ENCODE peak calls at places on chromosomes 5 and 9, in four cellular contexts. T is GM12878, V is K562, Z is HepG2. W is an unnamed sample.

GRCh38 chr5:145495741-145496140 is 339.4 kb downstream of the PRELID2 start:
- DNase-seq in Z (peak), V (no peak), T (no peak), W (no peak)

GRCh38 chr5:7467179-7467578 is 71.2 kb downstream of the ADCY2 start:
- DNase-seq in V (no peak), T (no peak), Z (no peak), W (no peak)

GRCh38 chr9:18359335-18359734 is 114.6 kb upstream of the ADAMTSL1 start:
- DNase-seq in T (no peak), Z (no peak), V (no peak), W (no peak)

GRCh38 chr5:180323929-180324632 is 29.1 kb downstream of the GFPT2 start:
- DNase-seq in Z (no peak), T (no peak), V (no peak), W (no peak)

GRCh38 chr5:119340597-119341218 is 15.1 kb upstream of the TNFAIP8 start:
- DNase-seq in V (peak), T (peak), Z (no peak), W (no peak)

GRCh38 chr5:96963267-96963666 is 27.4 kb downstream of the LNPEP start:
- DNase-seq in T (peak), Z (no peak), V (peak), W (no peak)

GRCh38 chr5:39473156-39473779 is 48.5 kb upstream of the DAB2 start:
- DNase-seq in V (no peak), T (no peak), Z (no peak), W (no peak)

GRCh38 chr5:122413722-122414121 is 101.7 kb downstream of the SNCAIP start:
- DNase-seq in T (no peak), Z (no peak), V (no peak), W (no peak)

GRCh38 chr5:95285406-95285761 is 490 bp upstream of the MCTP1 start:
- DNase-seq in V (no peak), Z (no peak), T (no peak), W (no peak)

GRCh38 chr9:89598926-89599325 is 5.9 kb upstream of the GADD45G start:
- DNase-seq in Z (no peak), T (no peak), V (no peak), W (no peak)

GRCh38 chr5:111223086-111223789 is 946 bp upstream of the CAMK4 start:
- DNase-seq in V (no peak), T (no peak), Z (no peak), W (no peak)

GRCh38 chr9:28332648-28333047 is 759.4 kb upstream of the C9orf72 start:
- DNase-seq in Z (no peak), T (no peak), V (no peak), W (no peak)

GRCh38 chr5:134289509-134290113 is 63.7 kb upstream of the PPP2CA start:
- DNase-seq in T (peak), Z (peak), V (peak), W (peak)

GRCh38 chr5:31192442-31192841 is 1.0 kb upstream of the CDH6 start:
- DNase-seq in V (no peak), T (no peak), Z (no peak), W (no peak)

GRCh38 chr9:19049872-19050636 is 827 bp downstream of the RRAGA start:
- DNase-seq in Z (no peak), V (no peak), T (no peak), W (no peak)

GRCh38 chr9:76893395-76893932 is 12.4 kb downstream of the PRUNE2 start:
- DNase-seq in V (no peak), Z (no peak), T (no peak), W (no peak)

GRCh38 chr5:96134886-96135285 is 173.2 kb upstream of the ELL2 start:
- DNase-seq in Z (no peak), V (no peak), T (no peak), W (no peak)

GRCh38 chr5:148760945-148761638 is 65.3 kb upstream of the ADRB2 start:
- DNase-seq in Z (no peak), V (no peak), T (peak), W (no peak)

GRCh38 chr5:149732500-149733128 is 2.5 kb downstream of the PPARGC1B start:
- DNase-seq in T (no peak), Z (peak), V (peak), W (no peak)

GRCh38 chr9:38022995-38023394 is 46.0 kb downstream of the SHB start:
- DNase-seq in Z (no peak), T (no peak), V (no peak), W (no peak)

GRCh38 chr5:119330367-119331183 is 25.2 kb upstream of the TNFAIP8 start:
- DNase-seq in V (peak), T (no peak), Z (no peak), W (no peak)

GRCh38 chr9:132187006-132187760 is 25.3 kb downstream of the NTNG2 start:
- DNase-seq in V (no peak), T (no peak), Z (no peak), W (no peak)

GRCh38 chr5:25713259-25713658 is 1068.5 kb upstream of the CDH10 start:
- DNase-seq in T (peak), V (no peak), Z (no peak), W (peak)

GRCh38 chr5:161751265-161751664 is 65.7 kb downstream of the GABRA6 start:
- DNase-seq in Z (no peak), T (no peak), V (no peak), W (peak)

GRCh38 chr9:133035669-133036068 is 4.9 kb downstream of the GTF3C5 start:
- DNase-seq in Z (no peak), T (no peak), V (no peak), W (no peak)

GRCh38 chr5:143874312-143874711 is 62.4 kb downstream of the HMHB1 start:
- DNase-seq in T (no peak), Z (no peak), V (no peak), W (no peak)

GRCh38 chr5:168648576-168648975 is 69.4 kb upstream of the PANK3 start:
- DNase-seq in V (no peak), Z (no peak), T (no peak), W (no peak)

GRCh38 chr9:111348821-111349271 is 18.8 kb upstream of the OR2K2 start:
- DNase-seq in T (no peak), V (no peak), Z (peak), W (no peak)

GRCh38 chr9:94860678-94861588 is 134.4 kb downstream of the AOPEP start:
- DNase-seq in Z (no peak), V (no peak), T (peak), W (no peak)

GRCh38 chr5:132777209-132778069 is at the start of gene SEPTIN8:
- DNase-seq in V (peak), Z (no peak), T (no peak), W (peak)

GRCh38 chr9:134055981-134056461 is 11.8 kb downstream of the BRD3 start:
- DNase-seq in Z (no peak), V (no peak), T (no peak), W (no peak)

DNA sequence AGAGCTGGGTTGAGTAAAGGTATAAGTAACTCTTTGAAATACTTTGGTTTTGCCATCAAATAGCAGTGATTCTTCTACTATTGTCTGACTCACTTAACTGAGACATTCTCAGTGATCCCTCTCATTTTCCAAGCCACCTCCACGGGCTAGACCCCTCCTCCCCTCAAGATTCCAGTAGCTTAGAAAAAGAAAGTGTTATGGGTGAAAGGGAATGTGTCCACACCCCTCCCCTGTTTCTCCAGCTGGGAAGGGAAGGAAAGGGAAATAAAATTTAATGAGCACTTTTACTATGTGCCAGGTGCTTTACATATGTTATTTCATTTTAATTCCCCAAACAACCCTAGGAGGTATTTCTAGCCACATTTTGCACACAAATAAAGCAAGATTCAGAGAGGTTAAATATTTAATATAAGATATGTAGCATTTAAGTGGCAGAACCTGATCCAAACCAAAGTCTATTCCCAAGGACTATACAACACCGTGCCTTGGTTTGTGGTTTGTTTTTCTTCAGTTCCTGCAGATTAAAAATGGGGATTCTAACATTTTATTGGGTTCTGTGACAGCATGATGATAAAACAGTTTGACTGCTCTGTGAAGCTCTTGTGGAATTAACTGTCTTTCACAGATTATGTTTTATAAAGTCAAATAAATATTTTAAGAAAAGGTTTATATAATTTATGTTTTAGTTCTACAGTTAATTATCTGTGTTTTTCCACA is 135.9 kb downstream of the ZSWIM6 start:
- DNase-seq in V (no peak), Z (no peak), T (no peak), W (no peak)
- TF ChIP-seq CREM in V (no peak), Z (no peak), T (no peak), W (no peak)

DNA sequence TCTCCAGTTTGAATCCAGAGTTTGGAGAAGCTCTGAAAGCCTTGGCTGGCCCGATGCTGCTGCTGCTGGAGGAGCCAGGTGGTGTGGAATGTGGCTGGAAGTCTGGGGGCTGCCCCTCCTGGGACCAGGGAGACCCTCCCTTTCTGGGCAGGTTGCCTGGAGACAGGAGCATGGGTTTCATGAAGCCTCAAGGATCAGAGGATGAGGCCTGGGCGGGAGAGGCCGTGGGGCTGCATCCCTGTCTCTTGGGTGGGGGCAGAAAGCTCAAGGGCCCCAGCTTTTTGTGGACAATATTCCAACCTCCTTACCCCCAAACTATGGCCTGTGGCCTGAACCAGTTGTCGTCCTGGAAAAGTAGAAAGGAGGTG is 10.1 kb downstream of the FGF18 start:
- DNase-seq in V (no peak), T (no peak), Z (no peak), W (no peak)
- TF ChIP-seq CREM in V (no peak), T (no peak), Z (no peak), W (no peak)

DNA sequence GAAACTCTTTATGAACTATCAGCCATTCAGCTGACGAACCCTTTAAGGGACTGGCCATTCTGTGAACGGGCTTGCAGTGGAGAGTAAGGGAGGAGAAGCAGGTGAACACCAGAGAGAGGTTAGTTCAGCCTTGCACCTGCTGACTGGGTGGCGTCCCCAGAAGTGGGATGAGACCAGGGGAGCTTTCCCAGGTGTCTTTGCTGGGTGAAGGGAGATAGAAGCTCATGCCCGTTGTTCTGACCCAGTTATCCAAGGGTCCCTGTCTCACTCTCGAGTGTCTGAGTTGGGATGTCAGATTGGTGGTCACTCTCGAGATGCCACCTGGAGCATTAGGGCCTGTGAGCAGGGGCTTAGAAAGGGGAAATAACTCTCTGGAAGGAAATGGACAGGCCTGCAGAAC is 68.7 kb downstream of the MSX2 start:
- DNase-seq in V (no peak), T (no peak), Z (no peak), W (no peak)
- TF ChIP-seq CREM in V (no peak), T (no peak), Z (no peak), W (no peak)

GRCh38 chr9:135811796-135812195 is 95.5 kb downstream of the CAMSAP1 start:
- DNase-seq in V (no peak), Z (no peak), T (no peak), W (no peak)
- TF ChIP-seq CREM in V (no peak), Z (no peak), T (no peak), W (no peak)

GRCh38 chr5:19880859-19881436 is 107.1 kb downstream of the CDH18 start:
- DNase-seq in V (no peak), Z (peak), T (no peak), W (no peak)

GRCh38 chr5:19880430-19880829 is 107.6 kb downstream of the CDH18 start:
- DNase-seq in V (no peak), Z (no peak), T (no peak), W (no peak)

GRCh38 chr5:19891658-19892057 is 96.3 kb downstream of the CDH18 start:
- DNase-seq in T (no peak), Z (no peak), V (no peak), W (no peak)

GRCh38 chr5:19885040-19885824 is 102.8 kb downstream of the CDH18 start:
- DNase-seq in V (no peak), T (no peak), Z (no peak), W (no peak)

DNA sequence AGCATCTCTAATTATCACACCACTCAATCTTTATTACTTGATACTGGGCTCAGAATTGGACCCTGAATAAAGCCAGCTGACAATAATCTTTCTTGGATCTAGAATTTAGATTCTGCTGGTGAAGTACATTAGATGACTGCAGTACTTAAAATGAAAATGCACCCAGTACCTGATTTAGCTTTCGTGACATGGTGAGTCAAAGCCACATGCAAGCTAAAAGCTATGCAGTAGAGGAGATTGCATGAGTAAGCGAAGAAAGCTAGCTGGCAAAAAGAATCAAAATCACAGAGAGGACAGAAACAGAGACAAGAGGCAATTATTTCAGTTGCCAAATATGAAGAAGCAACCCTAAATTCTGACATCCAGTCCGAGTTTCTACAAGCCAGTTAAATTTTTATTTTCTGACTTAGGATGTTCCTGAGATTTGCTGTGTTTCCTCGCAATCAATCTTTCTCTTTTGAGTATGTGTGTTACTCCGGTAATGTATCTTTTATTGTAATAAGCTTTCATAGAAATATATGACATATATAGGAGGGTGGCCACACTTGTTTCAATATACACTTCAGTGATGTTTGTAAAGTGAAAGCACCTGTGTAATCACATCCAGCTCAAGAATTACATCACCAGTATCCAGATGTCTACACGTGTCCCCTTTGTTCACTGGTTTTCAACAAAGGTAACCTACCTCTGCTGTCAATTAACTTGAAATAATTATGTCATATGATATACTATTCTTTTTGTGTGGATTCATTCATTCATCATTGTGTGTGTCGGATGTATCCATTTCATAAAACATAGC is 101.7 kb downstream of the CDH18 start:
- DNase-seq in Z (no peak), T (no peak), V (no peak), W (no peak)
- TF ChIP-seq CREM in Z (no peak), T (no peak), V (no peak), W (no peak)

GRCh38 chr9:69176446-69177135 is 2.5 kb downstream of the TJP2 start:
- DNase-seq in T (no peak), V (no peak), Z (no peak), W (no peak)
- TF ChIP-seq CREM in T (no peak), V (no peak), Z (no peak), W (no peak)

GRCh38 chr5:68562308-68562707 is 346.8 kb downstream of the PIK3R1 start:
- DNase-seq in V (no peak), Z (no peak), T (no peak), W (no peak)
- TF ChIP-seq CREM in V (no peak), Z (no peak), T (no peak), W (no peak)

GRCh38 chr5:126251024-126251423 is 172.2 kb upstream of the GRAMD2B start:
- DNase-seq in V (no peak), T (no peak), Z (no peak), W (no peak)
- TF ChIP-seq CREM in V (no peak), T (no peak), Z (no peak), W (no peak)

DNA sequence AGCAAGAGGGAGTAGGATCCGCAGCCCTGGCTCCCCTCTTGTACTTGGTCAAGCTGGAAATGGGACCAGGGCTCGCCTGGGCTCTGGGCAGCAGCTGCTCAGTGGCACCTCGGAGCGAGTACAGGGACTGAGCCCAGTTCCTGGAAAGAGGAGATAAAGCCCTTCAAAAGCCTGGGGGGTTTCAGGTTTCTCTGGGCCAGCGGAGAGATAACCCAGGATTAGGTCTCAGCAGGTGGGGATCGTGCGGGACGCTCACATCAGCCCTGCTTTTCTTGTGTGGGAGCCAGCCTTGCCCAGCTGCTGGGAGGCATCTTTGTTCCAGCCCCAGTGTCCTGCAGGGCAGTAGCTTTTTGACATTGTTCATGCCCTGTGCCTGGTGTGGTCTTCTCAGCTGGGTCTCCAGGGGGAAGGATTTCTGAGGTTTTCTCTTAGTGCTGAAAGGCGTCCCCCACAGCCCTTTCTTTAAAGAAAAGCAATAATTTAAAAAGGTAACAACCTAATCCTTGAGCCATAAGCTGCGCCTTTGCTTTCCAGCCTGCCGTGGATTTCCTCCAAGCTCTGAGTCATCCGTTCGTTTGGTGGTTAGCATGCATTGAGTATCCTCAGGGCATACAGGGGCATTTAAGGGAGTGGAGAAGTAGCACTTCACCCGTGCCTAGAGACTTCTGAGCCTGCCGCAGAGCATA is 657 bp upstream of the TNC start:
- DNase-seq in T (no peak), V (no peak), Z (no peak), W (peak)
- TF ChIP-seq CREM in T (no peak), V (no peak), Z (no peak), W (no peak)

GRCh38 chr5:159049844-159050318 is 49.8 kb downstream of the EBF1 start:
- DNase-seq in V (no peak), T (no peak), Z (no peak), W (no peak)
- TF ChIP-seq CREM in V (no peak), T (no peak), Z (no peak), W (no peak)

W was measured in WTC11.